ENCODE peak calls at places on chromosome 1, in four cellular contexts. J is suprapubic skin, L is GM12865, U is kidney. P is an unnamed sample.
A peak's percentile ranks its signal among the peaks of the same experiment; 100 is the strongest.

GRCh38 chr1:228109962-228110488 is 926 bp upstream of the MRPL55 start:
- DNase-seq in U (no peak), J (no peak), L (no peak), P (no peak)

GRCh38 chr1:20630730-20631129 is 2.5 kb upstream of the PINK1 start:
- DNase-seq in L (no peak), U (no peak), J (no peak), P (no peak)

GRCh38 chr1:5632226-5632625 is 360.0 kb downstream of the NPHP4 start:
- DNase-seq in J (no peak), U (no peak), L (peak; percentile 22), P (no peak)

GRCh38 chr1:57026942-57027341 is 61.1 kb upstream of the C8B start:
- DNase-seq in U (no peak), L (no peak), J (no peak), P (no peak)

GRCh38 chr1:17611991-17612390 is 72.5 kb downstream of the ARHGEF10L start:
- DNase-seq in U (no peak), J (no peak), L (no peak), P (no peak)

GRCh38 chr1:159869173-159869572 is 6.7 kb upstream of the VSIG8 start:
- DNase-seq in L (no peak), U (no peak), J (no peak), P (no peak)

GRCh38 chr1:22710688-22711024 is at the start of gene EPHB2:
- DNase-seq in J (no peak), L (peak; percentile 43), U (no peak), P (no peak)

GRCh38 chr1:225462429-225462713 is 34.5 kb upstream of the LBR start:
- DNase-seq in U (peak; percentile 60), L (no peak), J (peak; percentile 53), P (no peak)

GRCh38 chr1:201019321-201019977 is 4.1 kb downstream of the KIF21B start:
- DNase-seq in L (peak; percentile 94), J (no peak), U (peak; percentile 89), P (no peak)

GRCh38 chr1:204426035-204426436 is 14.4 kb upstream of the PPP1R15B start:
- DNase-seq in U (no peak), L (no peak), J (no peak), P (no peak)

GRCh38 chr1:24102966-24103365 is 9.0 kb downstream of the MYOM3 start:
- DNase-seq in L (no peak), U (no peak), J (no peak), P (no peak)

GRCh38 chr1:242639104-242639503 is 114.6 kb upstream of the PLD5 start:
- DNase-seq in U (no peak), J (no peak), L (no peak), P (no peak)

GRCh38 chr1:29033829-29034466 is 89.8 kb downstream of the TMEM200B start:
- DNase-seq in L (peak; percentile 45), J (no peak), U (no peak), P (peak; percentile 7)

GRCh38 chr1:230853736-230854135 is 14.6 kb downstream of the C1orf198 start:
- DNase-seq in U (no peak), J (no peak), L (no peak), P (no peak)

GRCh38 chr1:21175324-21175669 is 1.4 kb downstream of the EIF4G3 start:
- DNase-seq in J (no peak), L (peak; percentile 55), U (no peak), P (no peak)

GRCh38 chr1:58893257-58893869 is 109.5 kb upstream of the JUN start:
- DNase-seq in L (no peak), U (no peak), J (peak; percentile 68), P (no peak)

GRCh38 chr1:109397451-109398342 is at the start of gene SORT1:
- DNase-seq in L (peak; percentile 67), U (peak; percentile 93), J (peak; percentile 84), P (no peak)

GRCh38 chr1:93552751-93553455 is 105.0 kb downstream of the FNBP1L start:
- DNase-seq in J (no peak), U (no peak), L (no peak), P (no peak)

GRCh38 chr1:200846421-200846820 is 26.4 kb upstream of the GPR25 start:
- DNase-seq in U (no peak), J (no peak), L (no peak), P (no peak)

GRCh38 chr1:155117610-155118009 is 10.1 kb upstream of the EFNA1 start:
- DNase-seq in U (no peak), J (no peak), L (no peak), P (no peak)

GRCh38 chr1:244010191-244010590 is 40.9 kb upstream of the ZBTB18 start:
- DNase-seq in U (no peak), L (no peak), J (no peak), P (no peak)

GRCh38 chr1:51157411-51157810 is 55.4 kb downstream of the C1orf185 start:
- DNase-seq in U (no peak), J (no peak), L (no peak), P (no peak)

GRCh38 chr1:71610489-71610888 is 529.7 kb upstream of the ZRANB2 start:
- DNase-seq in L (no peak), J (no peak), U (no peak), P (no peak)

GRCh38 chr1:19009882-19010321 is 53.4 kb upstream of the IFFO2 start:
- DNase-seq in L (no peak), U (no peak), J (no peak), P (peak; percentile 78)

GRCh38 chr1:220895412-220895946 is 16.2 kb downstream of the HLX start:
- DNase-seq in U (peak; percentile 59), L (no peak), J (no peak), P (no peak)

GRCh38 chr1:216331211-216331610 is 92.0 kb downstream of the USH2A start:
- DNase-seq in U (no peak), J (no peak), L (no peak), P (no peak)

DNA sequence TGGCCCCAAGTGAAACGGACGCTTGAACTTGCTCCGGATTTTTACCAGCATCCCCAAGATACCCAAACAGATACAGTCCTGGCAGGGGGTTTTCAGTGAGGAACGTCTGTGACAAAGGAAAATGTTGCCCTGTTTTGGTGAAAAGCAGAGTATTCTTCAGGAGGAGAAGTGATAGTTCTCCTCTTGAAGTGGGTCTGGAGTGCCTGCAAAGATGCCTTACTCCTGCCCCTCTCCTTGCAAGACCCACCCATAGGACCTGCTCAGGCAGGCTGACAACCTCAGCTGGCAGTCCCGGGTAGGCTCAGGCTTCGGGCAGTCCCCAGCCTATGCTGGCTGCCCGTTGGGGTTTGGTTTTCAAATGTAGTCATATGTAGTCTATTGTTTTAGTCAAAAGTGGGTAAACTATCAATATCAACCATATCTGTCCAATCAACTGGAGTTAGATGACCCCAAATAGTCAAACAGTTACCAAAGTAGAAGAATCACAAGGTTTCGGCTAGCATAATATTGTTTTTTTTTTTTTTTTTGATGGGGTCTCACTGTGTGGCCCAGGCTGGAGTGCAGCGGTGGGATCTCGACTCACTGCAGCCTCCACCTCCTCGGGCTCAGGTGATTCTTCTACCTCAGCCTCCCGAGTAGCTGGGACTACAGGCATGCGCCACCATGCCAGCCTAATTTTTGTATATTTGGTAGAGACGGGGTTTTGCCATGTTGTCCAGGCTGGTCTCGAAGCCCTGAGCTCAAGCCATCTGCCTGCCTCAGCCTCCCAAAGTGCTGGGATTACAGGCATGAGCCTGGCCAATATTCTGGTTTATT is 996 bp upstream of the ARL8A start:
- DNase-seq in L (peak; percentile 49), J (no peak), U (no peak), P (no peak)
- TF ChIP-seq CTCF in L (no peak), J (no peak), U (no peak), P (no peak)

GRCh38 chr1:41380979-41381690 is 19.9 kb downstream of the FOXO6 start:
- DNase-seq in J (no peak), L (no peak), U (peak; percentile 90), P (no peak)

GRCh38 chr1:41381691-41382530 is 20.7 kb downstream of the FOXO6 start:
- DNase-seq in J (no peak), L (no peak), U (peak; percentile 87), P (no peak)

GRCh38 chr1:41384579-41384978 is 23.3 kb downstream of the FOXO6 start:
- DNase-seq in J (no peak), U (no peak), L (no peak), P (no peak)

GRCh38 chr1:41382531-41383090 is 21.4 kb downstream of the FOXO6 start:
- DNase-seq in J (no peak), L (no peak), U (peak; percentile 87), P (no peak)

GRCh38 chr1:41383094-41383852 is 22.0 kb downstream of the FOXO6 start:
- DNase-seq in L (no peak), U (no peak), J (no peak), P (no peak)
- H3K4me3 ChIP-seq in L (no peak overlapping the region), U (peak overlapping the region; percentile 41), J (peak overlapping the region; percentile 61), P (peak overlapping the region; percentile 54)

GRCh38 chr1:25531082-25531461 is 12.3 kb upstream of the LDLRAP1 start:
- DNase-seq in L (no peak), U (no peak), J (no peak), P (no peak)
- TF ChIP-seq CTCF in L (no peak), U (no peak), J (no peak), P (no peak)

DNA sequence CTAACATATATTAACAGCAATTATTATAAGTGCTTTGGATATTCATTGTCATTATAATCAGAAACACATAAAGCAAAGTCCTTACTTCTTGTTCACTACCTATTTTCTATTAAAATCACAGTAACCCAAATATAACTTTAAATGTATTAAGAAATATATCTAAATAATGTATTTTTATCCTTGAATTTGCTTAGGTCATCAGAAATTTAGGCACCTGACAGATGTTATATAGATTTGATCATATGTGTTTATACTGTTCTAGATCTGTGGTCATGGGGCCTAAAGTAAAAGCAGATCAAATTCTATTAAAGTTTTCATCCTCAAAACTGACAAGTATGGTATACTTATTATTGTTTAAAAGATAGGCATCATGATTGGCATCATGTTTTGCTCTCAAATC is 9.2 kb upstream of the OR1C1 start:
- DNase-seq in L (no peak), U (no peak), J (no peak), P (no peak)
- H3K4me3 ChIP-seq in L (no peak overlapping the region), U (no peak overlapping the region), J (no peak overlapping the region), P (no peak overlapping the region)

DNA sequence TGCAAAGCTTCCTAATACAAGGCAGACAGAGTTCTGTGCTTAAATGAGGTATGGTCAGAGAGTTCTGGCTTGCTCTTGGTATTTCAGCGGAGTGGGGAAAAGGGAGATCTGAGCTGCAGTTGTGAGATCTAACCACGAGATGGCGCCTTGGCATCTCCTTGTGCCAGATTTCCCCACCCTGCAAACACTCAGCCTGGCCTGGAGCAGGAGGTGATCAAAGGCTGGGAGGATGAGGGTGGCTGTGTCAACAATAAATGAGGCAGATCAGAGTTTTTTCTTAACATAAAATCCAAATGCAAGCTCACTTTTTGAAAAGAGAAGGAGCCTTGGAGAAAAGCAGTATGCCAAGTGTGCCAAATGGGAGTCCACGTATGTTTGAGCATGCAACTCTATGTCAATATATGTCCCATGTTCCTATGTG is 4.1 kb upstream of the TFAP2E start:
- DNase-seq in J (no peak), U (no peak), L (peak; percentile 73), P (no peak)
- TF ChIP-seq CTCF in J (peak; percentile 85), U (peak; percentile 89), L (peak; percentile 87), P (peak; percentile 93)

DNA sequence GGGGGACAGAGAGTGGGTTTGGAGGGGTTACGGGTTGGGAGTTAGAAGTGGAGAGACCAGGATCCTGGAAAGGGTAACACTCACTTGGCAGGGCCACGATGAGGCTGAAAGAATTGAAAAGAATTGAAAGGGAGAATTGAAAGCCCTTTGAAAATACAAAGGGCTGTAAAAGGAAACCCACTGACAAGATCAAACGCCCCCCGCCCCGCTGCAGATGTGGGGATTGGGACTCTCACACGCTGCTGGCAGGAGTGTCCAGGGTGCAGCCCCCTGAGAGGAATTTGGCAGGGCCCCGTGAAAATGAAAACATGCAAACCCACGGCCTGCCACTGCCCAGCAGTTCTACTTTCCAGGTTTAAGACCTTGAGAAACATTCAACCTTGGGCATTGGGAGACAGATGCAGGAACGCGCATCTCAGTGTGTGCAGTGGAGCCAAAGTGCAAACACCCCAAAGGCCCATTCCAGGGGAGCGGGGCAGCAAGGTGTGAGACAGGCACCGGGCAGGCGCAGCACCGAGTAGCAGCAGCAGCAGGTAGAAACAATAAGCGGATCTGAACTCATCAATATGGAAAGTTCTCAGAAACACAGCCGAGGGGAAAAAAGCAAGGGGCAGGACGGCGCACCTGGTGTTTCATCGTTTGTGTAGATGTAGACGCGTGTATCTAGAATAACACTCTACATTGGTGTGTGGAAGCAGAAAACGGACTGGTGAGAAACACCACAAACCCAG is 8.3 kb upstream of the TNFRSF1B start:
- DNase-seq in U (peak; percentile 62), J (no peak), L (peak; percentile 30), P (no peak)
- H3K4me3 ChIP-seq in U (no peak overlapping the region), J (no peak overlapping the region), L (peak overlapping the region; percentile 8), P (no peak overlapping the region)